ENCODE peak calls at places on chromosomes 7 and 10, in six cellular contexts. One of them, this sample, is unnamed.

GRCh38 chr7:100222445-100223132 is 2.8 kb downstream of the PVRIG start:
- ATAC-seq in GM12878: no peak
- ATAC-seq in A549: no peak
- ATAC-seq in upper lobe of left lung: no peak
- ATAC-seq in HepG2: no peak
- ATAC-seq in K562: no peak
- ATAC-seq in this sample: no peak

GRCh38 chr7:155369-156000 is 36.9 kb upstream of the FAM20C start:
- ATAC-seq in GM12878: no peak
- ATAC-seq in A549: no peak
- ATAC-seq in upper lobe of left lung: no peak
- ATAC-seq in HepG2: no peak
- ATAC-seq in K562: no peak
- ATAC-seq in this sample: no peak

GRCh38 chr7:70457477-70458194 is 674.3 kb upstream of the GALNT17 start:
- ATAC-seq in GM12878: no peak
- ATAC-seq in A549: no peak
- ATAC-seq in upper lobe of left lung: no peak
- ATAC-seq in HepG2: no peak
- ATAC-seq in K562: no peak
- ATAC-seq in this sample: peak; percentile 24

GRCh38 chr10:88389456-88389855 is 193.7 kb downstream of the RNLS start:
- ATAC-seq in GM12878: no peak
- ATAC-seq in A549: peak; percentile 31
- ATAC-seq in upper lobe of left lung: peak; percentile 55
- ATAC-seq in HepG2: no peak
- ATAC-seq in K562: no peak
- ATAC-seq in this sample: no peak

GRCh38 chr7:103009466-103010219 is 65.0 kb downstream of the FBXL13 start:
- ATAC-seq in GM12878: no peak
- ATAC-seq in A549: no peak
- ATAC-seq in upper lobe of left lung: no peak
- ATAC-seq in HepG2: no peak
- ATAC-seq in K562: peak; percentile 64
- ATAC-seq in this sample: no peak

GRCh38 chr10:22230331-22230833 is 12.6 kb upstream of the EBLN1 start:
- ATAC-seq in GM12878: peak; percentile 43
- ATAC-seq in A549: peak; percentile 69
- ATAC-seq in upper lobe of left lung: peak; percentile 14
- ATAC-seq in HepG2: no peak
- ATAC-seq in K562: peak; percentile 75
- ATAC-seq in this sample: no peak

GRCh38 chr10:110446954-110447608 is 50.6 kb upstream of the DUSP5 start:
- ATAC-seq in GM12878: no peak
- ATAC-seq in A549: peak; percentile 68
- ATAC-seq in upper lobe of left lung: peak; percentile 39
- ATAC-seq in HepG2: no peak
- ATAC-seq in K562: peak; percentile 86
- ATAC-seq in this sample: peak; percentile 39

GRCh38 chr10:109456566-109457361 is 466.5 kb downstream of the XPNPEP1 start:
- ATAC-seq in GM12878: no peak
- ATAC-seq in A549: no peak
- ATAC-seq in upper lobe of left lung: peak; percentile 16
- ATAC-seq in HepG2: no peak
- ATAC-seq in K562: no peak
- ATAC-seq in this sample: peak; percentile 39

GRCh38 chr10:102785818-102786217 is 42.1 kb downstream of the WBP1L start:
- ATAC-seq in GM12878: no peak
- ATAC-seq in A549: no peak
- ATAC-seq in upper lobe of left lung: peak; percentile 53
- ATAC-seq in HepG2: no peak
- ATAC-seq in K562: no peak
- ATAC-seq in this sample: peak; percentile 21

DNA sequence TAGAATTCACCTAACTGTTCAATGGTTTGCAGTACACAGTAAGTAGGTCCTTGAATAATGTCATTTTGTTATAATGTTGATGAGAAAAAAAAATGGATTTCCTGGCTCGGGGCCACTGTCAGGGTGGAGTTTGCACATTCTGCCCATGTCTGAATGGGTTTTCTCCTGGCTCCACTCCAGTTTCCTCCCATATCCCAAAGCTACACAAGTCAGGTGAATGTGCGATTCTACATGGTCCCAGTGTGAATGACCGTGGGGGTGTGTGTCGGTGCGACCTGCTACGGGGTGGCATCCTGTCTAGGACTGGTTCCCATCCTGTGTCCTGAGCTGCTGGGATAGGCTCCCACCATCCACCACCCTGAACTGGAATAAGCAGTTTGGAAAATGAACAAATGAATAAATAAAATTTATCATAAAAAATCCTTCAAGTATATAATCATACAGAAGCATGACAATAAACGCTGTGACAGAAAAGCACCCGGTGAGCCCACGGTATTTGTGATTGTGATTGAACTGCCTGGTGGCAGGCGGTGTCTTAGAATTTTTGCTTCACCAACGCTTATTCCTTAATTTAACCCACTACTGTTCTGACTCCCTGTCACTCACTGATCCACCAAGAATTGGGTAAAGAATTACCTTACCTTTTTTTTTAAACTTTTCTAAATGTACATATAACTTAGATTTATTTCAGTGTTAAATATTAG is 114.1 kb downstream of the ICA1 start:
- ATAC-seq in GM12878: no peak
- ATAC-seq in A549: no peak
- ATAC-seq in upper lobe of left lung: no peak
- ATAC-seq in HepG2: no peak
- ATAC-seq in K562: no peak
- ATAC-seq in this sample: no peak
- TF ChIP-seq POLR2A in GM12878: no peak
- TF ChIP-seq POLR2A in A549: no peak
- TF ChIP-seq POLR2A in upper lobe of left lung: no peak
- TF ChIP-seq POLR2A in HepG2: no peak
- TF ChIP-seq POLR2A in K562: no peak
- TF ChIP-seq POLR2A in this sample: no peak

GRCh38 chr10:52984169-52984568 is 211.6 kb upstream of the MBL2 start:
- ATAC-seq in GM12878: peak; percentile 43
- ATAC-seq in A549: no peak
- ATAC-seq in upper lobe of left lung: no peak
- ATAC-seq in HepG2: no peak
- ATAC-seq in K562: no peak
- ATAC-seq in this sample: no peak

GRCh38 chr10:52986120-52986519 is 213.5 kb upstream of the MBL2 start:
- ATAC-seq in GM12878: no peak
- ATAC-seq in A549: no peak
- ATAC-seq in upper lobe of left lung: no peak
- ATAC-seq in HepG2: no peak
- ATAC-seq in K562: no peak
- ATAC-seq in this sample: no peak
- TF ChIP-seq EP300 in GM12878: no peak
- TF ChIP-seq EP300 in A549: no peak
- TF ChIP-seq EP300 in upper lobe of left lung: no peak
- TF ChIP-seq EP300 in HepG2: no peak
- TF ChIP-seq EP300 in K562: no peak
- TF ChIP-seq EP300 in this sample: no peak

GRCh38 chr10:26858707-26859034 is 2.1 kb downstream of the ABI1 start:
- ATAC-seq in GM12878: no peak
- ATAC-seq in A549: no peak
- ATAC-seq in upper lobe of left lung: no peak
- ATAC-seq in HepG2: no peak
- ATAC-seq in K562: peak; percentile 11
- ATAC-seq in this sample: no peak
- TF ChIP-seq POLR2A in GM12878: no peak
- TF ChIP-seq POLR2A in A549: no peak
- TF ChIP-seq POLR2A in upper lobe of left lung: no peak
- TF ChIP-seq POLR2A in HepG2: no peak
- TF ChIP-seq POLR2A in K562: no peak
- TF ChIP-seq POLR2A in this sample: no peak

DNA sequence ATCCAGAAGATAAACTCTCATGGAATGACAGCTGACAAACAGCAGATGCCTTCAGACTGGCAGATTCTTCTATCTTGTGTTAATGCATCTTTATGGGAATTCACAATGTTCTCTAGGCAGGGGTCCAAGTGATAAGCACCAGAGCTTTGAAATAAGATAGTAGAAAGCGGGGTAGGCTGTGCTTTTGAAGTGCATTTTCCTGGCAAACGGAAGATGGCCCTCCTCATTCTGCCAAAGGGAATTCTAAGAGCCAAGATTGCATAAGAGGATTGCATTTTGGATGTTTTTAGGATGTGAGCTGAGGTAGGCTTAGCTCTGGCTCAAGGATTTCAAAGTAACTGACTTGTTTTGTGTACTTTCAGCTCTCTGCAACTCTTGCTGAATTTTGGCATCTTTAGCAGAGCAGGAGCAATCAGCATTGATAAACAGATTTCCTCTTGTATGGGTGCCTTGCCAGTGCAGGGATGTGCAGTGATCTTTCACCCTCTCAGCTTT is 298.5 kb upstream of the KLF6 start:
- ATAC-seq in GM12878: no peak
- ATAC-seq in A549: no peak
- ATAC-seq in upper lobe of left lung: peak; percentile 64
- ATAC-seq in HepG2: no peak
- ATAC-seq in K562: no peak
- ATAC-seq in this sample: peak; percentile 79
- TF ChIP-seq EP300 in GM12878: no peak
- TF ChIP-seq EP300 in A549: no peak
- TF ChIP-seq EP300 in upper lobe of left lung: no peak
- TF ChIP-seq EP300 in HepG2: no peak
- TF ChIP-seq EP300 in K562: no peak
- TF ChIP-seq EP300 in this sample: no peak

This sample was measured in gastroesophageal sphincter.